ENCODE peak calls at places on chromosomes 13 and 19, in six cellular contexts. One of them, this sample, is unnamed.

GRCh38 chr19:6396305-6396704 is 3.3 kb upstream of the GTF2F1 start:
- DNase-seq in hepatocyte: no peak
- DNase-seq in H9: no peak
- DNase-seq in mammary epithelial cell: no peak
- DNase-seq in HCT116: no peak
- DNase-seq in Karpas-422: peak; percentile 31
- DNase-seq in this sample: no peak

GRCh38 chr19:1574763-1575162 is 6.6 kb upstream of the MEX3D start:
- DNase-seq in hepatocyte: no peak
- DNase-seq in H9: no peak
- DNase-seq in mammary epithelial cell: no peak
- DNase-seq in HCT116: no peak
- DNase-seq in Karpas-422: no peak
- DNase-seq in this sample: no peak

GRCh38 chr13:22618002-22618401 is 562.8 kb upstream of the SGCG start:
- DNase-seq in hepatocyte: no peak
- DNase-seq in H9: no peak
- DNase-seq in mammary epithelial cell: no peak
- DNase-seq in HCT116: no peak
- DNase-seq in Karpas-422: peak; percentile 6
- DNase-seq in this sample: no peak

GRCh38 chr13:43572601-43573360 is 214.0 kb downstream of the ENOX1 start:
- DNase-seq in hepatocyte: no peak
- DNase-seq in H9: no peak
- DNase-seq in mammary epithelial cell: peak; percentile 69
- DNase-seq in HCT116: no peak
- DNase-seq in Karpas-422: no peak
- DNase-seq in this sample: peak; percentile 44

GRCh38 chr13:104937881-104938280 is 1597.6 kb downstream of the EFNB2 start:
- DNase-seq in hepatocyte: no peak
- DNase-seq in H9: no peak
- DNase-seq in mammary epithelial cell: no peak
- DNase-seq in HCT116: no peak
- DNase-seq in Karpas-422: no peak
- DNase-seq in this sample: no peak

GRCh38 chr19:55600336-55601028 is 394 bp downstream of the ZNF524 start:
- DNase-seq in hepatocyte: peak; percentile 89
- DNase-seq in H9: no peak
- DNase-seq in mammary epithelial cell: peak; percentile 16
- DNase-seq in HCT116: no peak
- DNase-seq in Karpas-422: peak; percentile 96
- DNase-seq in this sample: peak; percentile 94

GRCh38 chr13:24161980-24162517 is 1.5 kb downstream of the SPATA13 start:
- DNase-seq in hepatocyte: no peak
- DNase-seq in H9: no peak
- DNase-seq in mammary epithelial cell: no peak
- DNase-seq in HCT116: no peak
- DNase-seq in Karpas-422: no peak
- DNase-seq in this sample: no peak

GRCh38 chr19:49127674-49128544 is 8.6 kb downstream of the PPFIA3 start:
- DNase-seq in hepatocyte: peak; percentile 98
- DNase-seq in H9: peak; percentile 97
- DNase-seq in mammary epithelial cell: peak; percentile 93
- DNase-seq in HCT116: peak; percentile 95
- DNase-seq in Karpas-422: peak; percentile 100
- DNase-seq in this sample: peak; percentile 100

GRCh38 chr13:35388979-35389378 is 87.5 kb downstream of the MAB21L1 start:
- DNase-seq in hepatocyte: no peak
- DNase-seq in H9: no peak
- DNase-seq in mammary epithelial cell: no peak
- DNase-seq in HCT116: no peak
- DNase-seq in Karpas-422: no peak
- DNase-seq in this sample: no peak

GRCh38 chr19:38718747-38719543 is 25.3 kb downstream of the CAPN12 start:
- DNase-seq in hepatocyte: no peak
- DNase-seq in H9: peak; percentile 74
- DNase-seq in mammary epithelial cell: peak; percentile 68
- DNase-seq in HCT116: no peak
- DNase-seq in Karpas-422: no peak
- DNase-seq in this sample: peak; percentile 96

GRCh38 chr13:30726192-30726591 is 9.2 kb upstream of the ALOX5AP start:
- DNase-seq in hepatocyte: no peak
- DNase-seq in H9: no peak
- DNase-seq in mammary epithelial cell: no peak
- DNase-seq in HCT116: no peak
- DNase-seq in Karpas-422: no peak
- DNase-seq in this sample: no peak

GRCh38 chr19:49558591-49558990 is 21.8 kb downstream of the NOSIP start:
- DNase-seq in hepatocyte: no peak
- DNase-seq in H9: no peak
- DNase-seq in mammary epithelial cell: no peak
- DNase-seq in HCT116: no peak
- DNase-seq in Karpas-422: no peak
- DNase-seq in this sample: peak; percentile 65

GRCh38 chr13:49258097-49258796 is 10.5 kb downstream of the CDADC1 start:
- DNase-seq in hepatocyte: no peak
- DNase-seq in H9: no peak
- DNase-seq in mammary epithelial cell: no peak
- DNase-seq in HCT116: no peak
- DNase-seq in Karpas-422: no peak
- DNase-seq in this sample: no peak

GRCh38 chr19:14943601-14944000 is 2.3 kb downstream of the OR7C2 start:
- DNase-seq in hepatocyte: no peak
- DNase-seq in H9: no peak
- DNase-seq in mammary epithelial cell: peak; percentile 68
- DNase-seq in HCT116: no peak
- DNase-seq in Karpas-422: no peak
- DNase-seq in this sample: peak; percentile 67
- H3K4me2 ChIP-seq in hepatocyte: no peak overlapping the region
- H3K4me2 ChIP-seq in H9: no peak overlapping the region
- H3K4me2 ChIP-seq in mammary epithelial cell: no peak overlapping the region
- H3K4me2 ChIP-seq in HCT116: no peak overlapping the region
- H3K4me2 ChIP-seq in Karpas-422: no peak overlapping the region
- H3K4me2 ChIP-seq in this sample: no peak overlapping the region

GRCh38 chr13:33678906-33679657 is 138.9 kb upstream of the RFC3 start:
- DNase-seq in hepatocyte: peak; percentile 79
- DNase-seq in H9: no peak
- DNase-seq in mammary epithelial cell: peak; percentile 94
- DNase-seq in HCT116: no peak
- DNase-seq in Karpas-422: peak; percentile 91
- DNase-seq in this sample: no peak
- H3K4me2 ChIP-seq in hepatocyte: peak overlapping the region; percentile 45
- H3K4me2 ChIP-seq in H9: no peak overlapping the region
- H3K4me2 ChIP-seq in mammary epithelial cell: peak overlapping the region; percentile 55
- H3K4me2 ChIP-seq in HCT116: no peak overlapping the region
- H3K4me2 ChIP-seq in Karpas-422: peak overlapping the region; percentile 68
- H3K4me2 ChIP-seq in this sample: no peak overlapping the region

DNA sequence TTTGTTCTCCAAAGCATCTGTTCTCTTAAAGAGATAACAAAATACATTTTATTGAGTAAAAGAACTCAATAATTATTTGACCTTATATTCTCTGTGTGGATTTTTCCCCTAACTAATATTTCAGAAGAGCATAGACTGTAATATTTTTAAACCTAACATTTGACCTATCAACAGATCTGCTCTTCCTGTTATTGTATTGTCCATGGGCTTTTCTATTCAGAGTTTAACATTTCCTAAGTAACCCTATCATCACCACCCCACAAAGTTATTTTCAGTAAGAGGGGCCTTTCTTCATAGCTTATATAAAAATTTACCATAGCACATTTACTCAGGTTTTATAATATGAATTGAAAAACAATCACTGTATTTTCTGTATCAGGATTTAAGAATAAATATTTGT is 17.5 kb downstream of the POLR1D start:
- DNase-seq in hepatocyte: no peak
- DNase-seq in H9: no peak
- DNase-seq in mammary epithelial cell: no peak
- DNase-seq in HCT116: no peak
- DNase-seq in Karpas-422: no peak
- DNase-seq in this sample: no peak
- H3K4me2 ChIP-seq in hepatocyte: no peak overlapping the region
- H3K4me2 ChIP-seq in H9: no peak overlapping the region
- H3K4me2 ChIP-seq in mammary epithelial cell: no peak overlapping the region
- H3K4me2 ChIP-seq in HCT116: no peak overlapping the region
- H3K4me2 ChIP-seq in Karpas-422: no peak overlapping the region
- H3K4me2 ChIP-seq in this sample: no peak overlapping the region

GRCh38 chr13:99465454-99465853 is 35.8 kb upstream of the TM9SF2 start:
- DNase-seq in hepatocyte: no peak
- DNase-seq in H9: no peak
- DNase-seq in mammary epithelial cell: no peak
- DNase-seq in HCT116: no peak
- DNase-seq in Karpas-422: no peak
- DNase-seq in this sample: no peak

GRCh38 chr13:99464441-99464949 is 36.8 kb upstream of the TM9SF2 start:
- DNase-seq in hepatocyte: peak; percentile 24
- DNase-seq in H9: no peak
- DNase-seq in mammary epithelial cell: no peak
- DNase-seq in HCT116: no peak
- DNase-seq in Karpas-422: no peak
- DNase-seq in this sample: peak; percentile 31

GRCh38 chr13:99459101-99459500 is 42.2 kb upstream of the TM9SF2 start:
- DNase-seq in hepatocyte: no peak
- DNase-seq in H9: no peak
- DNase-seq in mammary epithelial cell: no peak
- DNase-seq in HCT116: no peak
- DNase-seq in Karpas-422: no peak
- DNase-seq in this sample: no peak

GRCh38 chr13:99467764-99468163 is 33.5 kb upstream of the TM9SF2 start:
- DNase-seq in hepatocyte: peak; percentile 28
- DNase-seq in H9: no peak
- DNase-seq in mammary epithelial cell: peak; percentile 79
- DNase-seq in HCT116: no peak
- DNase-seq in Karpas-422: no peak
- DNase-seq in this sample: peak; percentile 63

DNA sequence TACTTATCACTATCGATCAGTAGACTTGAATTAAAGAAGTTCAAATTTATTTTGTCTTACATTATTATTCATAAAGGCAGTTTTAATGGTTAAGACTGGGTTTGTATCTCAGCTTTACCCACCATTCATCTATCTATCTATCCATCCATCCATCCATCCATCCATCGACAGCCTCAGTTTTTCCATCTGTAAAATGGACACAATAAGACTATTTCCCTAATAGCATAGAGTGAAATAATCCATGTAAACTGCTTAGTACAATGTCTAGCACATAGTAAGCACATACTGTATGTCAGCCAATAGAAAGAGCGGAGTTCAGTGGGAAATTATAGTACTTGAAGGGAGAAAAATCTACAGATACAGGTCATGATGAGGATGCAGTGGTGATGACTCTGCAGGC is 37.3 kb upstream of the TM9SF2 start:
- DNase-seq in hepatocyte: no peak
- DNase-seq in H9: no peak
- DNase-seq in mammary epithelial cell: no peak
- DNase-seq in HCT116: no peak
- DNase-seq in Karpas-422: no peak
- DNase-seq in this sample: no peak
- H3K4me2 ChIP-seq in hepatocyte: peak overlapping the region; percentile 62
- H3K4me2 ChIP-seq in H9: no peak overlapping the region
- H3K4me2 ChIP-seq in mammary epithelial cell: no peak overlapping the region
- H3K4me2 ChIP-seq in HCT116: no peak overlapping the region
- H3K4me2 ChIP-seq in Karpas-422: no peak overlapping the region
- H3K4me2 ChIP-seq in this sample: peak overlapping the region; percentile 44

DNA sequence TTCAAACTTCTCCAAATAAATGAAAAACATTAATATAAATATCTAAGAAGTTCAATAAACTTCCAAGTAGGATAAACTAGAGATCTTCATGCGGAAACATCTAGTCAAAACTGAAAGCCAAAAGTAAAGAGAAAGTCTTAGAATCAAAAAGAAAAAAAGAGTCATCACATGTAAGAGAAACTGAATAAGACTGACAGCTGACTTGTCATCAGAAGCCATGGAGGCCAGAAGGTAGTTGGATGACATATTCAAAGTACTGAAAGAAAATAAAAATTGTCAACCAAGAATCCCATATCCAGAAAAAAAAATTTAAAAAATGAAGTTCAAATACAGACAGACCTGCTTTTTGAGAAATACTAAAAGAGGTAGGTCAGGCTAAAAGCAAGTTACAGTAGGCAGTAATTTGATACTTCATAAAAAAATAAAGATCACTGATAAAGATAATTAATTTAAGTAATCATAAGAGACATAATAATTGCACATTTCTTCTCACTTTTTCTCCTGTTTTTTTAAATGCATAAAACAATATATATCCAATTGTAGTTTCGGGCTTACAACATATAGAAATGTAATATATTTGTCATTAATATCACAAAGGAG is 327.6 kb upstream of the PCDH9 start:
- DNase-seq in hepatocyte: no peak
- DNase-seq in H9: no peak
- DNase-seq in mammary epithelial cell: no peak
- DNase-seq in HCT116: no peak
- DNase-seq in Karpas-422: peak; percentile 12
- DNase-seq in this sample: no peak
- H3K4me2 ChIP-seq in hepatocyte: no peak overlapping the region
- H3K4me2 ChIP-seq in H9: no peak overlapping the region
- H3K4me2 ChIP-seq in mammary epithelial cell: no peak overlapping the region
- H3K4me2 ChIP-seq in HCT116: no peak overlapping the region
- H3K4me2 ChIP-seq in Karpas-422: no peak overlapping the region
- H3K4me2 ChIP-seq in this sample: no peak overlapping the region

GRCh38 chr13:109387438-109387837 is 398.9 kb downstream of the IRS2 start:
- DNase-seq in hepatocyte: no peak
- DNase-seq in H9: no peak
- DNase-seq in mammary epithelial cell: no peak
- DNase-seq in HCT116: no peak
- DNase-seq in Karpas-422: no peak
- DNase-seq in this sample: no peak

GRCh38 chr13:109390391-109390790 is 396.0 kb downstream of the IRS2 start:
- DNase-seq in hepatocyte: no peak
- DNase-seq in H9: no peak
- DNase-seq in mammary epithelial cell: no peak
- DNase-seq in HCT116: no peak
- DNase-seq in Karpas-422: no peak
- DNase-seq in this sample: no peak

GRCh38 chr13:109389456-109389855 is 396.9 kb downstream of the IRS2 start:
- DNase-seq in hepatocyte: no peak
- DNase-seq in H9: no peak
- DNase-seq in mammary epithelial cell: no peak
- DNase-seq in HCT116: no peak
- DNase-seq in Karpas-422: no peak
- DNase-seq in this sample: no peak

GRCh38 chr13:109393045-109393444 is 393.3 kb downstream of the IRS2 start:
- DNase-seq in hepatocyte: no peak
- DNase-seq in H9: no peak
- DNase-seq in mammary epithelial cell: no peak
- DNase-seq in HCT116: no peak
- DNase-seq in Karpas-422: no peak
- DNase-seq in this sample: no peak

DNA sequence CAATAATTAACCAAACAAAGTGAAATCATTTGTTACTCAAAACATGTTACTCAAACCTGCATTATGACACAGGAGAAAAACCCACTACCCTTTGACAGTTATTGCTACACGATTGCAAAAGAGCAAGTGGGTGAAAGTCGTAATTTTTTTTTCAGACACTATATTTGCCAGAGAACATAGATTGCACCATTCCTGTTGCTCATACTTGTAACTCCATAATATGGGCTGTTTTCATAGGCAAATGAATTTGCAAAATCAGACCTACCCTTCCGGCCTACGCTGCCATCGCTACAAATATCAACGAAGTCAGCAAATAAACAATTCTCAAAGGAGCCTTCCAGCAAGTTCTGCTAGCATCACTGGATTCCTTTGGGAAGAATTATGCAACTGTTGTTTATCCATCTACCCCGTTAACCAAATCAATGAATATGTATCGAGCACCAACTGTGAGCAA is 396.5 kb downstream of the IRS2 start:
- DNase-seq in hepatocyte: no peak
- DNase-seq in H9: no peak
- DNase-seq in mammary epithelial cell: peak; percentile 21
- DNase-seq in HCT116: no peak
- DNase-seq in Karpas-422: no peak
- DNase-seq in this sample: no peak
- H3K4me2 ChIP-seq in hepatocyte: no peak overlapping the region
- H3K4me2 ChIP-seq in H9: no peak overlapping the region
- H3K4me2 ChIP-seq in mammary epithelial cell: no peak overlapping the region
- H3K4me2 ChIP-seq in HCT116: no peak overlapping the region
- H3K4me2 ChIP-seq in Karpas-422: no peak overlapping the region
- H3K4me2 ChIP-seq in this sample: no peak overlapping the region